ENCODE peak calls at places on chromosomes 11 and 22, in seven cellular contexts. One of them, this sample, is unnamed.

GRCh38 chr22:45006101-45006872 is 3.5 kb downstream of the PHF21B start:
- DNase-seq in vagina: no peak
- DNase-seq in HCT116: no peak
- DNase-seq in heart left ventricle: no peak
- DNase-seq in IMR-90: no peak
- DNase-seq in esophagus squamous epithelium: no peak
- DNase-seq in tibial nerve: no peak
- DNase-seq in this sample: no peak

GRCh38 chr11:111336582-111337256 is 38.4 kb downstream of the POU2AF3 start:
- DNase-seq in vagina: no peak
- DNase-seq in esophagus squamous epithelium: no peak
- DNase-seq in IMR-90: peak
- DNase-seq in tibial nerve: no peak
- DNase-seq in heart left ventricle: no peak
- DNase-seq in HCT116: no peak
- DNase-seq in this sample: no peak

GRCh38 chr22:43957871-43958270 is 2.6 kb downstream of the SAMM50 start:
- DNase-seq in IMR-90: peak
- DNase-seq in HCT116: no peak
- DNase-seq in esophagus squamous epithelium: no peak
- DNase-seq in heart left ventricle: no peak
- DNase-seq in vagina: no peak
- DNase-seq in tibial nerve: no peak
- DNase-seq in this sample: no peak

GRCh38 chr11:4480577-4481539 is 1.6 kb upstream of the OR52K1 start:
- DNase-seq in esophagus squamous epithelium: no peak
- DNase-seq in heart left ventricle: no peak
- DNase-seq in vagina: no peak
- DNase-seq in HCT116: no peak
- DNase-seq in tibial nerve: no peak
- DNase-seq in IMR-90: no peak
- DNase-seq in this sample: no peak

GRCh38 chr11:44957051-44957515 is 6.4 kb upstream of the TP53I11 start:
- DNase-seq in heart left ventricle: no peak
- DNase-seq in HCT116: no peak
- DNase-seq in vagina: no peak
- DNase-seq in tibial nerve: no peak
- DNase-seq in esophagus squamous epithelium: no peak
- DNase-seq in IMR-90: no peak
- DNase-seq in this sample: no peak

GRCh38 chr11:124825876-124826275 is 25.7 kb upstream of the MSANTD2 start:
- DNase-seq in tibial nerve: no peak
- DNase-seq in heart left ventricle: no peak
- DNase-seq in vagina: no peak
- DNase-seq in IMR-90: no peak
- DNase-seq in esophagus squamous epithelium: no peak
- DNase-seq in HCT116: no peak
- DNase-seq in this sample: no peak

GRCh38 chr22:45964372-45964771 is 12.6 kb downstream of the WNT7B start:
- DNase-seq in heart left ventricle: no peak
- DNase-seq in IMR-90: no peak
- DNase-seq in esophagus squamous epithelium: no peak
- DNase-seq in vagina: no peak
- DNase-seq in tibial nerve: no peak
- DNase-seq in HCT116: no peak
- DNase-seq in this sample: no peak

GRCh38 chr11:127106142-127106541 is 105.6 kb upstream of the KIRREL3 start:
- DNase-seq in tibial nerve: no peak
- DNase-seq in IMR-90: peak
- DNase-seq in esophagus squamous epithelium: no peak
- DNase-seq in HCT116: no peak
- DNase-seq in heart left ventricle: no peak
- DNase-seq in vagina: no peak
- DNase-seq in this sample: no peak

GRCh38 chr22:39457047-39457545 is 284 bp downstream of the MGAT3 start:
- DNase-seq in vagina: no peak
- DNase-seq in tibial nerve: no peak
- DNase-seq in heart left ventricle: no peak
- DNase-seq in HCT116: no peak
- DNase-seq in esophagus squamous epithelium: no peak
- DNase-seq in IMR-90: no peak
- DNase-seq in this sample: no peak

GRCh38 chr11:12288212-12288933 is 89.0 kb upstream of the PARVA start:
- DNase-seq in vagina: peak
- DNase-seq in IMR-90: peak
- DNase-seq in esophagus squamous epithelium: no peak
- DNase-seq in HCT116: peak
- DNase-seq in tibial nerve: peak
- DNase-seq in heart left ventricle: peak
- DNase-seq in this sample: peak

GRCh38 chr22:35608088-35608487 is 9.0 kb downstream of the MB start:
- DNase-seq in tibial nerve: no peak
- DNase-seq in heart left ventricle: no peak
- DNase-seq in HCT116: no peak
- DNase-seq in esophagus squamous epithelium: no peak
- DNase-seq in vagina: no peak
- DNase-seq in IMR-90: no peak
- DNase-seq in this sample: no peak

GRCh38 chr11:76803811-76804600 is 20.9 kb downstream of the TSKU start:
- DNase-seq in tibial nerve: no peak
- DNase-seq in esophagus squamous epithelium: no peak
- DNase-seq in IMR-90: peak
- DNase-seq in vagina: no peak
- DNase-seq in heart left ventricle: no peak
- DNase-seq in HCT116: no peak
- DNase-seq in this sample: no peak

GRCh38 chr22:22388055-22388454 is 120.5 kb downstream of the ZNF280B start:
- DNase-seq in esophagus squamous epithelium: no peak
- DNase-seq in vagina: peak
- DNase-seq in tibial nerve: no peak
- DNase-seq in heart left ventricle: no peak
- DNase-seq in HCT116: no peak
- DNase-seq in IMR-90: no peak
- DNase-seq in this sample: no peak

GRCh38 chr11:94781822-94782221 is 13.7 kb downstream of the AMOTL1 start:
- DNase-seq in vagina: no peak
- DNase-seq in HCT116: no peak
- DNase-seq in IMR-90: peak
- DNase-seq in heart left ventricle: no peak
- DNase-seq in tibial nerve: no peak
- DNase-seq in esophagus squamous epithelium: no peak
- DNase-seq in this sample: no peak

GRCh38 chr11:27703453-27703852 is 3.2 kb upstream of the BDNF start:
- DNase-seq in esophagus squamous epithelium: no peak
- DNase-seq in heart left ventricle: no peak
- DNase-seq in vagina: no peak
- DNase-seq in HCT116: no peak
- DNase-seq in tibial nerve: no peak
- DNase-seq in IMR-90: peak
- DNase-seq in this sample: no peak

GRCh38 chr11:76770642-76771445 is 12.3 kb upstream of the TSKU start:
- DNase-seq in tibial nerve: peak
- DNase-seq in HCT116: no peak
- DNase-seq in IMR-90: peak
- DNase-seq in vagina: no peak
- DNase-seq in esophagus squamous epithelium: no peak
- DNase-seq in heart left ventricle: peak
- DNase-seq in this sample: no peak

GRCh38 chr22:38203090-38203810 is 1.5 kb downstream of the MAFF start:
- DNase-seq in IMR-90: peak
- DNase-seq in tibial nerve: no peak
- DNase-seq in heart left ventricle: no peak
- DNase-seq in esophagus squamous epithelium: no peak
- DNase-seq in vagina: no peak
- DNase-seq in HCT116: no peak
- DNase-seq in this sample: peak

GRCh38 chr11:1761857-1762536 is 1.7 kb downstream of the CTSD start:
- DNase-seq in heart left ventricle: peak
- DNase-seq in IMR-90: no peak
- DNase-seq in esophagus squamous epithelium: no peak
- DNase-seq in tibial nerve: no peak
- DNase-seq in HCT116: no peak
- DNase-seq in vagina: no peak
- DNase-seq in this sample: no peak

GRCh38 chr11:1762537-1763302 is 1.0 kb downstream of the CTSD start:
- DNase-seq in vagina: no peak
- DNase-seq in tibial nerve: no peak
- DNase-seq in HCT116: peak
- DNase-seq in esophagus squamous epithelium: no peak
- DNase-seq in IMR-90: no peak
- DNase-seq in heart left ventricle: peak
- DNase-seq in this sample: peak

GRCh38 chr11:1765871-1766718 is 2.4 kb upstream of the CTSD start:
- DNase-seq in IMR-90: no peak
- DNase-seq in HCT116: no peak
- DNase-seq in vagina: no peak
- DNase-seq in heart left ventricle: no peak
- DNase-seq in tibial nerve: no peak
- DNase-seq in esophagus squamous epithelium: no peak
- DNase-seq in this sample: no peak

GRCh38 chr11:1763336-1763795 is 361 bp downstream of the CTSD start:
- DNase-seq in HCT116: no peak
- DNase-seq in heart left ventricle: no peak
- DNase-seq in esophagus squamous epithelium: no peak
- DNase-seq in vagina: no peak
- DNase-seq in IMR-90: no peak
- DNase-seq in tibial nerve: no peak
- DNase-seq in this sample: no peak

GRCh38 chr11:1763796-1764661 is at the start of gene CTSD:
- DNase-seq in HCT116: peak
- DNase-seq in esophagus squamous epithelium: no peak
- DNase-seq in vagina: no peak
- DNase-seq in IMR-90: peak
- DNase-seq in tibial nerve: peak
- DNase-seq in heart left ventricle: peak
- DNase-seq in this sample: peak
- TF ChIP-seq CTCF in HCT116: peak
- TF ChIP-seq CTCF in esophagus squamous epithelium: no peak
- TF ChIP-seq CTCF in vagina: no peak
- TF ChIP-seq CTCF in IMR-90: no peak
- TF ChIP-seq CTCF in tibial nerve: no peak
- TF ChIP-seq CTCF in heart left ventricle: peak
- TF ChIP-seq CTCF in this sample: no peak

GRCh38 chr22:49518436-49518970 is 309.2 kb downstream of the BRD1 start:
- DNase-seq in esophagus squamous epithelium: no peak
- DNase-seq in tibial nerve: no peak
- DNase-seq in heart left ventricle: no peak
- DNase-seq in HCT116: no peak
- DNase-seq in vagina: no peak
- DNase-seq in IMR-90: no peak
- DNase-seq in this sample: no peak

GRCh38 chr22:49521787-49522224 is 305.9 kb downstream of the BRD1 start:
- DNase-seq in tibial nerve: no peak
- DNase-seq in IMR-90: no peak
- DNase-seq in vagina: no peak
- DNase-seq in HCT116: no peak
- DNase-seq in esophagus squamous epithelium: no peak
- DNase-seq in heart left ventricle: no peak
- DNase-seq in this sample: no peak

GRCh38 chr22:49517211-49517610 is 310.5 kb downstream of the BRD1 start:
- DNase-seq in tibial nerve: no peak
- DNase-seq in heart left ventricle: no peak
- DNase-seq in vagina: no peak
- DNase-seq in IMR-90: no peak
- DNase-seq in esophagus squamous epithelium: no peak
- DNase-seq in HCT116: no peak
- DNase-seq in this sample: no peak

GRCh38 chr22:49517721-49518120 is 310.0 kb downstream of the BRD1 start:
- DNase-seq in esophagus squamous epithelium: no peak
- DNase-seq in IMR-90: no peak
- DNase-seq in heart left ventricle: no peak
- DNase-seq in tibial nerve: no peak
- DNase-seq in vagina: no peak
- DNase-seq in HCT116: no peak
- DNase-seq in this sample: no peak

DNA sequence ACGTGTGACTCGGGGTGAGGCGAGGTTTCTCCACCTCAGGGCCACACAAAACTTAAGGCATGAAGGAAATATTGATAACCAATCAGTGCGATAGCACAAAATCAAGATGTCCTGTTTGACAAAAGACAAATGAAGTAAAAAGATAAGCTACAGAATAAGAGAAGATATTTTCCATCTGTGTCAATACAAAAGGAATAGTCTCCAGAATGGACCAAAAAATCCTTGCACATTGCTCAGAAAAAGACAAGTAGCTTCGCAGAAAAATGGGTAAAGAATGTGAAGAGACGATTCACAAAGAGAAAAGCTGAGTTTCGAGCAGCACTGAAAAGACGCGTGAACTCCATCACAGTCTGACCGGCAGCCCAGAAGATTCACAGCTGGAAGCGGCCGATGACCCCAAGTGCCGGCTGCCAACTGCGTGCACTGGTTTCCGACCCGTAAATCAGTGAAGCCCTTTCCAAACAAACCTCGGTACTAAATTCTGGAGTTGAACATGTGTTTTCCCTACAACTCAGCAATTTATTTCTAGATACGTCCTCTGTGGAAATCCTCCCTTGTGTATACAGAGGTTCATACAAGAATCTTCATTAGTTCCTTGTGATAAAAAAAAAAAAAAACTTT is 308.4 kb downstream of the BRD1 start:
- DNase-seq in vagina: no peak
- DNase-seq in tibial nerve: no peak
- DNase-seq in esophagus squamous epithelium: no peak
- DNase-seq in HCT116: no peak
- DNase-seq in heart left ventricle: no peak
- DNase-seq in IMR-90: no peak
- DNase-seq in this sample: no peak
- H3K4me3 ChIP-seq in vagina: no peak
- H3K4me3 ChIP-seq in tibial nerve: no peak
- H3K4me3 ChIP-seq in esophagus squamous epithelium: no peak
- H3K4me3 ChIP-seq in HCT116: no peak
- H3K4me3 ChIP-seq in heart left ventricle: no peak
- H3K4me3 ChIP-seq in IMR-90: no peak
- H3K4me3 ChIP-seq in this sample: no peak

GRCh38 chr11:129023968-129024676 is 81.5 kb upstream of the TP53AIP1 start:
- DNase-seq in vagina: no peak
- DNase-seq in HCT116: peak
- DNase-seq in heart left ventricle: no peak
- DNase-seq in tibial nerve: no peak
- DNase-seq in esophagus squamous epithelium: no peak
- DNase-seq in IMR-90: peak
- DNase-seq in this sample: peak

GRCh38 chr11:129018991-129019390 is 76.3 kb upstream of the TP53AIP1 start:
- DNase-seq in vagina: no peak
- DNase-seq in HCT116: no peak
- DNase-seq in esophagus squamous epithelium: no peak
- DNase-seq in tibial nerve: no peak
- DNase-seq in heart left ventricle: no peak
- DNase-seq in IMR-90: no peak
- DNase-seq in this sample: no peak

GRCh38 chr11:129021295-129021694 is 78.6 kb upstream of the TP53AIP1 start:
- DNase-seq in tibial nerve: no peak
- DNase-seq in esophagus squamous epithelium: no peak
- DNase-seq in IMR-90: no peak
- DNase-seq in heart left ventricle: no peak
- DNase-seq in HCT116: no peak
- DNase-seq in vagina: no peak
- DNase-seq in this sample: no peak
- TF ChIP-seq POLR2A in tibial nerve: no peak
- TF ChIP-seq POLR2A in esophagus squamous epithelium: no peak
- TF ChIP-seq POLR2A in IMR-90: no peak
- TF ChIP-seq POLR2A in heart left ventricle: no peak
- TF ChIP-seq POLR2A in HCT116: no peak
- TF ChIP-seq POLR2A in vagina: no peak
- TF ChIP-seq POLR2A in this sample: no peak

GRCh38 chr22:19844423-19845368 is 10.0 kb downstream of the GNB1L start:
- DNase-seq in IMR-90: peak
- DNase-seq in tibial nerve: no peak
- DNase-seq in HCT116: no peak
- DNase-seq in vagina: no peak
- DNase-seq in heart left ventricle: peak
- DNase-seq in esophagus squamous epithelium: no peak
- DNase-seq in this sample: no peak
- TF ChIP-seq CTCF in IMR-90: no peak
- TF ChIP-seq CTCF in tibial nerve: no peak
- TF ChIP-seq CTCF in HCT116: no peak
- TF ChIP-seq CTCF in vagina: no peak
- TF ChIP-seq CTCF in heart left ventricle: peak
- TF ChIP-seq CTCF in esophagus squamous epithelium: peak
- TF ChIP-seq CTCF in this sample: no peak